ENCODE peak calls at places on chromosome 7, in ten cellular contexts. N, C, Z, I, E, B, Q, W, O and Y are unnamed samples.

GRCh38 chr7:1268866-1269265 is 36.2 kb downstream of the UNCX start:
- DNase-seq in N (no peak), E (no peak), I (no peak), Z (no peak), Q (no peak), C (no peak), B (no peak), W (no peak), O (no peak), Y (no peak)

GRCh38 chr7:143265017-143265693 is 1.9 kb downstream of the GSTK1 start:
- DNase-seq in B (no peak), Z (no peak), I (no peak), N (no peak), Q (no peak), E (no peak), O (no peak), W (no peak), C (no peak), Y (peak)

GRCh38 chr7:101728888-101729883 is 88.2 kb upstream of the CUX1 start:
- DNase-seq in O (peak), C (peak), W (peak), Z (peak), Q (no peak), I (no peak), N (peak), B (no peak), E (no peak), Y (no peak)

GRCh38 chr7:140165422-140165821 is 11.4 kb downstream of the KDM7A start:
- DNase-seq in Z (peak), N (peak), I (no peak), C (no peak), Q (no peak), W (peak), B (no peak), O (no peak), E (no peak), Y (no peak)

GRCh38 chr7:73521636-73522080 is 435 bp downstream of the BAZ1B start:
- DNase-seq in C (peak), Q (no peak), W (no peak), I (peak), B (peak), O (peak), N (no peak), E (no peak), Z (peak), Y (peak)

GRCh38 chr7:46290374-46291061 is 369.4 kb upstream of the IGFBP3 start:
- DNase-seq in O (no peak), W (peak), Q (no peak), Z (no peak), I (no peak), N (no peak), B (no peak), E (no peak), C (no peak), Y (no peak)

GRCh38 chr7:92158660-92159575 is 20.0 kb downstream of the LRRD1 start:
- DNase-seq in B (no peak), E (no peak), I (no peak), W (peak), Q (no peak), N (peak), C (no peak), O (no peak), Z (peak), Y (no peak)

GRCh38 chr7:47724335-47724982 is 142.5 kb upstream of the TNS3 start:
- DNase-seq in N (peak), Z (peak), B (no peak), O (no peak), E (no peak), C (no peak), I (peak), Q (no peak), W (peak), Y (no peak)

GRCh38 chr7:95469187-95469586 is 16.6 kb upstream of the ASB4 start:
- DNase-seq in Z (no peak), E (no peak), Q (no peak), B (no peak), O (no peak), W (no peak), I (no peak), C (no peak), N (no peak), Y (no peak)

GRCh38 chr7:112748381-112748780 is 41.8 kb downstream of the TMEM168 start:
- DNase-seq in I (no peak), Q (no peak), O (no peak), W (no peak), N (peak), C (no peak), E (no peak), B (no peak), Z (no peak), Y (no peak)

GRCh38 chr7:29194594-29195417 is at the start of gene CHN2:
- DNase-seq in E (no peak), Q (no peak), C (peak), N (peak), I (peak), B (peak), O (peak), W (peak), Z (peak), Y (peak)

GRCh38 chr7:13687500-13687899 is 302.0 kb downstream of the ETV1 start:
- DNase-seq in Z (no peak), Q (no peak), E (no peak), I (no peak), B (no peak), N (no peak), C (no peak), W (no peak), O (no peak), Y (no peak)

GRCh38 chr7:13839063-13839462 is 150.4 kb downstream of the ETV1 start:
- DNase-seq in Z (no peak), O (no peak), E (no peak), B (no peak), W (no peak), N (no peak), I (no peak), C (no peak), Q (no peak), Y (no peak)

GRCh38 chr7:82906502-82906901 is 256.2 kb downstream of the PCLO start:
- DNase-seq in W (no peak), B (no peak), I (no peak), Z (no peak), O (no peak), C (no peak), Q (no peak), N (no peak), E (no peak), Y (no peak)

GRCh38 chr7:7956531-7957221 is 11.9 kb upstream of the GLCCI1 start:
- DNase-seq in N (peak), I (no peak), Z (peak), B (no peak), C (no peak), E (no peak), W (no peak), Q (no peak), O (no peak), Y (no peak)

GRCh38 chr7:69256634-69257081 is 341.6 kb upstream of the AUTS2 start:
- DNase-seq in O (no peak), Z (peak), Q (no peak), N (no peak), C (peak), B (no peak), I (no peak), W (no peak), E (peak), Y (no peak)

GRCh38 chr7:30694218-30694745 is 12.0 kb upstream of the CRHR2 start:
- DNase-seq in B (no peak), O (no peak), I (no peak), N (no peak), Z (no peak), C (no peak), E (no peak), Q (no peak), W (no peak), Y (no peak)

GRCh38 chr7:103658055-103659010 is 212.3 kb upstream of the SLC26A5 start:
- DNase-seq in Q (no peak), Z (no peak), W (no peak), O (no peak), I (no peak), E (no peak), N (peak), C (no peak), B (no peak), Y (no peak)

GRCh38 chr7:30594055-30594539 is 581 bp upstream of the GARS1 start:
- DNase-seq in O (peak), W (peak), Q (peak), N (peak), E (peak), I (peak), B (peak), Z (no peak), C (peak), Y (peak)

GRCh38 chr7:100509213-100509612 is 25.5 kb downstream of the NYAP1 start:
- DNase-seq in I (no peak), O (no peak), E (no peak), W (peak), Z (peak), N (peak), C (peak), Q (no peak), B (no peak), Y (no peak)

GRCh38 chr7:130362251-130362650 is 17.6 kb downstream of the CPA5 start:
- DNase-seq in Z (no peak), E (no peak), N (no peak), B (no peak), Q (no peak), O (no peak), I (no peak), W (no peak), C (peak), Y (no peak)